ENCODE peak calls at places on chromosomes 5 and 9, in four cellular contexts. One of them, this sample, is unnamed.

GRCh38 chr5:140637722-140638473 is 1.4 kb upstream of the TMCO6 start:
- DNase-seq in foreskin fibroblast: no peak
- DNase-seq in AG09309: no peak
- DNase-seq in fibroblast of lung: no peak
- DNase-seq in this sample: no peak

GRCh38 chr5:73444499-73445432 is 3.8 kb downstream of the FOXD1 start:
- DNase-seq in foreskin fibroblast: no peak
- DNase-seq in AG09309: no peak
- DNase-seq in fibroblast of lung: peak; percentile 49
- DNase-seq in this sample: no peak

GRCh38 chr5:11563822-11564221 is 340.4 kb downstream of the CTNND2 start:
- DNase-seq in foreskin fibroblast: no peak
- DNase-seq in AG09309: no peak
- DNase-seq in fibroblast of lung: no peak
- DNase-seq in this sample: no peak

GRCh38 chr5:97004423-97005060 is 68.7 kb downstream of the LNPEP start:
- DNase-seq in foreskin fibroblast: no peak
- DNase-seq in AG09309: no peak
- DNase-seq in fibroblast of lung: no peak
- DNase-seq in this sample: no peak

GRCh38 chr5:54311178-54311811 is 922 bp upstream of the ARL15 start:
- DNase-seq in foreskin fibroblast: peak; percentile 22
- DNase-seq in AG09309: no peak
- DNase-seq in fibroblast of lung: peak; percentile 40
- DNase-seq in this sample: no peak

GRCh38 chr5:58016892-58017291 is 443.0 kb downstream of the PLK2 start:
- DNase-seq in foreskin fibroblast: no peak
- DNase-seq in AG09309: no peak
- DNase-seq in fibroblast of lung: no peak
- DNase-seq in this sample: no peak

GRCh38 chr9:136827794-136828473 is 14.3 kb upstream of the AJM1 start:
- DNase-seq in foreskin fibroblast: no peak
- DNase-seq in AG09309: no peak
- DNase-seq in fibroblast of lung: no peak
- DNase-seq in this sample: no peak

GRCh38 chr9:33517373-33517772 is 6.7 kb upstream of the ANKRD18B start:
- DNase-seq in foreskin fibroblast: peak; percentile 42
- DNase-seq in AG09309: no peak
- DNase-seq in fibroblast of lung: peak; percentile 42
- DNase-seq in this sample: peak; percentile 26

GRCh38 chr9:33921967-33922895 is 105.3 kb downstream of the UBE2R2 start:
- DNase-seq in foreskin fibroblast: peak; percentile 14
- DNase-seq in AG09309: no peak
- DNase-seq in fibroblast of lung: no peak
- DNase-seq in this sample: no peak

GRCh38 chr5:815449-815848 is 30.9 kb upstream of the ZDHHC11B start:
- DNase-seq in foreskin fibroblast: no peak
- DNase-seq in AG09309: no peak
- DNase-seq in fibroblast of lung: no peak
- DNase-seq in this sample: no peak

GRCh38 chr9:35335164-35335563 is 154.7 kb upstream of the RUSC2 start:
- DNase-seq in foreskin fibroblast: peak; percentile 50
- DNase-seq in AG09309: no peak
- DNase-seq in fibroblast of lung: peak; percentile 48
- DNase-seq in this sample: no peak

GRCh38 chr9:120937596-120937995 is 11.0 kb upstream of the TRAF1 start:
- DNase-seq in foreskin fibroblast: no peak
- DNase-seq in AG09309: no peak
- DNase-seq in fibroblast of lung: peak; percentile 86
- DNase-seq in this sample: no peak

GRCh38 chr9:73183917-73184861 is 32.5 kb downstream of the ANXA1 start:
- DNase-seq in foreskin fibroblast: no peak
- DNase-seq in AG09309: peak; percentile 5
- DNase-seq in fibroblast of lung: peak; percentile 22
- DNase-seq in this sample: peak; percentile 36

GRCh38 chr5:939368-939767 is 46.7 kb downstream of the TRIP13 start:
- DNase-seq in foreskin fibroblast: no peak
- DNase-seq in AG09309: no peak
- DNase-seq in fibroblast of lung: no peak
- DNase-seq in this sample: no peak

GRCh38 chr5:16877267-16877935 is 58.7 kb downstream of the MYO10 start:
- DNase-seq in foreskin fibroblast: no peak
- DNase-seq in AG09309: no peak
- DNase-seq in fibroblast of lung: no peak
- DNase-seq in this sample: no peak

GRCh38 chr9:21017092-21017491 is 14.3 kb downstream of the HACD4 start:
- DNase-seq in foreskin fibroblast: peak; percentile 82
- DNase-seq in AG09309: peak; percentile 32
- DNase-seq in fibroblast of lung: peak; percentile 67
- DNase-seq in this sample: no peak

GRCh38 chr9:17236147-17236546 is 101.3 kb downstream of the CNTLN start:
- DNase-seq in foreskin fibroblast: no peak
- DNase-seq in AG09309: no peak
- DNase-seq in fibroblast of lung: no peak
- DNase-seq in this sample: no peak

GRCh38 chr5:150255659-150256415 is 33.7 kb downstream of the CAMK2A start:
- DNase-seq in foreskin fibroblast: no peak
- DNase-seq in AG09309: no peak
- DNase-seq in fibroblast of lung: peak; percentile 17
- DNase-seq in this sample: no peak

GRCh38 chr9:83633676-83634075 is 10.7 kb downstream of the IDNK start:
- DNase-seq in foreskin fibroblast: no peak
- DNase-seq in AG09309: no peak
- DNase-seq in fibroblast of lung: no peak
- DNase-seq in this sample: no peak

GRCh38 chr9:137070906-137071275 is 534 bp upstream of the SAPCD2 start:
- DNase-seq in foreskin fibroblast: no peak
- DNase-seq in AG09309: no peak
- DNase-seq in fibroblast of lung: no peak
- DNase-seq in this sample: no peak

GRCh38 chr5:41433552-41434181 is 76.7 kb downstream of the PLCXD3 start:
- DNase-seq in foreskin fibroblast: no peak
- DNase-seq in AG09309: no peak
- DNase-seq in fibroblast of lung: no peak
- DNase-seq in this sample: no peak

GRCh38 chr9:36721846-36722588 is 149.3 kb downstream of the MELK start:
- DNase-seq in foreskin fibroblast: no peak
- DNase-seq in AG09309: no peak
- DNase-seq in fibroblast of lung: peak; percentile 2
- DNase-seq in this sample: no peak

GRCh38 chr5:54115768-54116403 is 194.5 kb downstream of the ARL15 start:
- DNase-seq in foreskin fibroblast: peak; percentile 33
- DNase-seq in AG09309: no peak
- DNase-seq in fibroblast of lung: peak; percentile 21
- DNase-seq in this sample: no peak

GRCh38 chr9:125343518-125344284 is 82.1 kb downstream of the GAPVD1 start:
- DNase-seq in foreskin fibroblast: peak; percentile 69
- DNase-seq in AG09309: no peak
- DNase-seq in fibroblast of lung: peak; percentile 72
- DNase-seq in this sample: peak; percentile 37

GRCh38 chr9:121876658-121877271 is 216.3 kb downstream of the TTLL11 start:
- DNase-seq in foreskin fibroblast: peak; percentile 74
- DNase-seq in AG09309: peak; percentile 33
- DNase-seq in fibroblast of lung: peak; percentile 88
- DNase-seq in this sample: peak; percentile 69

GRCh38 chr9:94937214-94937903 is 210.9 kb downstream of the AOPEP start:
- DNase-seq in foreskin fibroblast: peak; percentile 88
- DNase-seq in AG09309: no peak
- DNase-seq in fibroblast of lung: peak; percentile 94
- DNase-seq in this sample: peak; percentile 83

GRCh38 chr9:96217756-96218693 is 84.0 kb downstream of the HSD17B3 start:
- DNase-seq in foreskin fibroblast: peak; percentile 43
- DNase-seq in AG09309: no peak
- DNase-seq in fibroblast of lung: peak; percentile 25
- DNase-seq in this sample: no peak

GRCh38 chr9:126536131-126536530 is 77.6 kb upstream of the LMX1B start:
- DNase-seq in foreskin fibroblast: no peak
- DNase-seq in AG09309: no peak
- DNase-seq in fibroblast of lung: no peak
- DNase-seq in this sample: no peak

GRCh38 chr9:132770775-132771310 is 100.6 kb downstream of the GTF3C4 start:
- DNase-seq in foreskin fibroblast: no peak
- DNase-seq in AG09309: no peak
- DNase-seq in fibroblast of lung: no peak
- DNase-seq in this sample: no peak

GRCh38 chr5:168014423-168014822 is 277.0 kb upstream of the WWC1 start:
- DNase-seq in foreskin fibroblast: no peak
- DNase-seq in AG09309: no peak
- DNase-seq in fibroblast of lung: no peak
- DNase-seq in this sample: no peak

GRCh38 chr5:35849850-35850249 is 6.8 kb upstream of the IL7R start:
- DNase-seq in foreskin fibroblast: no peak
- DNase-seq in AG09309: no peak
- DNase-seq in fibroblast of lung: no peak
- DNase-seq in this sample: no peak

GRCh38 chr9:21906878-21907277 is 87.3 kb downstream of the CDKN2A start:
- DNase-seq in foreskin fibroblast: no peak
- DNase-seq in AG09309: no peak
- DNase-seq in fibroblast of lung: peak; percentile 71
- DNase-seq in this sample: no peak

GRCh38 chr5:141753971-141754713 is 72.1 kb upstream of the ARAP3 start:
- DNase-seq in foreskin fibroblast: no peak
- DNase-seq in AG09309: no peak
- DNase-seq in fibroblast of lung: peak; percentile 30
- DNase-seq in this sample: peak; percentile 19

GRCh38 chr5:177189416-177189815 is 55.8 kb downstream of the NSD1 start:
- DNase-seq in foreskin fibroblast: peak; percentile 1
- DNase-seq in AG09309: no peak
- DNase-seq in fibroblast of lung: peak; percentile 55
- DNase-seq in this sample: peak; percentile 5

GRCh38 chr5:15885156-15885555 is 294.4 kb downstream of the MARCHF11 start:
- DNase-seq in foreskin fibroblast: no peak
- DNase-seq in AG09309: peak; percentile 96
- DNase-seq in fibroblast of lung: peak; percentile 77
- DNase-seq in this sample: peak; percentile 18

GRCh38 chr9:15403155-15403554 is 19.5 kb upstream of the SNAPC3 start:
- DNase-seq in foreskin fibroblast: no peak
- DNase-seq in AG09309: no peak
- DNase-seq in fibroblast of lung: no peak
- DNase-seq in this sample: no peak
- TF ChIP-seq CTCF in foreskin fibroblast: peak; percentile 4
- TF ChIP-seq CTCF in AG09309: no peak
- TF ChIP-seq CTCF in fibroblast of lung: peak; percentile 25
- TF ChIP-seq CTCF in this sample: peak; percentile 6

DNA sequence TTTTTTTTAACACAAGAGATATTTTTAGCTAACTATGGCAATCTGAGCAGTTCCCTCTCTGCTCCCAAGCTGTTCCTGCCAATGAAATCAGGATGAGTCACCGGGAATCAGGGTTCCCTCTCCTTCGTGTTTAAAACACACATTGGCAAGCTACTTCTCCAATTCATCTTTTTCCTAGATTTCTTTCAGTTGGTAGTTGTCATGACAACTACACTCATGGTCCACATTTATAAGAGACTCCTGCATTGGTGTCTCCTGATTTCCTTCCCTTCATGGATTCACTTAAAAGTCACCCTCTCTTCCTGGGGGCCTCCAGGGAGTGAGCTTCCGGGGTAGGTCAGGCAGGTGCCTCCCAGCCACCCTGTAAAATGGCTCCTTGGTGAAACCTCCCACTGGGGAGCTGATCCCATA is 72.3 kb upstream of the NIPAL4 start:
- DNase-seq in foreskin fibroblast: peak; percentile 91
- DNase-seq in AG09309: peak; percentile 92
- DNase-seq in fibroblast of lung: peak; percentile 98
- DNase-seq in this sample: peak; percentile 94
- H3K4me3 ChIP-seq in foreskin fibroblast: no peak overlapping the region
- H3K4me3 ChIP-seq in AG09309: no peak overlapping the region
- H3K4me3 ChIP-seq in fibroblast of lung: no peak overlapping the region
- H3K4me3 ChIP-seq in this sample: no peak overlapping the region

GRCh38 chr9:106893088-106893487 is 30.1 kb downstream of the ZNF462 start:
- DNase-seq in foreskin fibroblast: peak; percentile 73
- DNase-seq in AG09309: no peak
- DNase-seq in fibroblast of lung: peak; percentile 78
- DNase-seq in this sample: no peak

GRCh38 chr9:106897223-106897622 is 34.3 kb downstream of the ZNF462 start:
- DNase-seq in foreskin fibroblast: no peak
- DNase-seq in AG09309: no peak
- DNase-seq in fibroblast of lung: peak; percentile 73
- DNase-seq in this sample: no peak

GRCh38 chr9:106892632-106893031 is 29.7 kb downstream of the ZNF462 start:
- DNase-seq in foreskin fibroblast: peak; percentile 99
- DNase-seq in AG09309: peak; percentile 84
- DNase-seq in fibroblast of lung: peak; percentile 99
- DNase-seq in this sample: peak; percentile 84

GRCh38 chr9:106897681-106898080 is 34.7 kb downstream of the ZNF462 start:
- DNase-seq in foreskin fibroblast: no peak
- DNase-seq in AG09309: no peak
- DNase-seq in fibroblast of lung: no peak
- DNase-seq in this sample: no peak

DNA sequence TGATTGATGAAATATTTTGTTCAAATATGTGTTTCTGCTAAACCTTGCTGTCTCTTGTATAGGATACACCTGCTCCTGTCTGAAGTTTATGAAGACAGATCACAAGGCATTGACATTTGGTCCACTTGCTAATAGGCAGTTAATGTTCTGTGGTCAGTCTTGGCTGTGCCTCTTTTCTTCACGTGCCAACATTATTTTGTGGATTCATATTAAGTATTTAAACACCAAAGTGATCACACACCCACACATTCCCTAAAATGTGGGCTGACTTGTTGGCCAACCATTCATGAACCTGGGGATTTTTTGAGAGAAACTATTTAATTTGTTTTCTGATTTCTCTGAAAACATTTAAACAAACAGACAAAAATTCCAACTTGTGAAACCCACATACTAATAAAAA is 33.7 kb downstream of the ZNF462 start:
- DNase-seq in foreskin fibroblast: no peak
- DNase-seq in AG09309: no peak
- DNase-seq in fibroblast of lung: peak; percentile 40
- DNase-seq in this sample: no peak
- TF ChIP-seq CTCF in foreskin fibroblast: no peak
- TF ChIP-seq CTCF in AG09309: no peak
- TF ChIP-seq CTCF in fibroblast of lung: no peak
- TF ChIP-seq CTCF in this sample: no peak

GRCh38 chr9:135084262-135084661 is 3.2 kb upstream of the OLFM1 start:
- DNase-seq in foreskin fibroblast: no peak
- DNase-seq in AG09309: no peak
- DNase-seq in fibroblast of lung: no peak
- DNase-seq in this sample: no peak

GRCh38 chr9:135087489-135087791 is at the start of gene OLFM1:
- DNase-seq in foreskin fibroblast: peak; percentile 64
- DNase-seq in AG09309: no peak
- DNase-seq in fibroblast of lung: peak; percentile 58
- DNase-seq in this sample: no peak

GRCh38 chr9:135086597-135087488 is 625 bp upstream of the OLFM1 start:
- DNase-seq in foreskin fibroblast: no peak
- DNase-seq in AG09309: no peak
- DNase-seq in fibroblast of lung: no peak
- DNase-seq in this sample: no peak

GRCh38 chr9:135084881-135085760 is 2.3 kb upstream of the OLFM1 start:
- DNase-seq in foreskin fibroblast: no peak
- DNase-seq in AG09309: no peak
- DNase-seq in fibroblast of lung: no peak
- DNase-seq in this sample: no peak

GRCh38 chr9:135085830-135086546 is 1.5 kb upstream of the OLFM1 start:
- DNase-seq in foreskin fibroblast: peak; percentile 56
- DNase-seq in AG09309: no peak
- DNase-seq in fibroblast of lung: peak; percentile 41
- DNase-seq in this sample: peak; percentile 11
- H3K4me3 ChIP-seq in foreskin fibroblast: peak overlapping the region; percentile 8
- H3K4me3 ChIP-seq in AG09309: peak overlapping the region; percentile 21
- H3K4me3 ChIP-seq in fibroblast of lung: peak overlapping the region; percentile 34
- H3K4me3 ChIP-seq in this sample: no peak overlapping the region

This sample was measured in astrocyte of the cerebellum.